ENCODE peak calls at places on chromosome 10, in five cellular contexts. X is lung, S is fibroblast of lung, U is astrocyte of the cerebellum, Y is AG04449. L is an unnamed sample.

GRCh38 chr10:110790913-110791525 is 80.7 kb upstream of the PDCD4 start:
- DNase-seq in X (no peak), S (no peak), U (no peak), Y (no peak), L (no peak)

GRCh38 chr10:104449402-104449801 is 95.8 kb downstream of the CFAP58 start:
- DNase-seq in X (no peak), S (peak; percentile 73), U (no peak), Y (no peak), L (no peak)

GRCh38 chr10:31148955-31149354 is 117.3 kb upstream of the ZNF438 start:
- DNase-seq in X (no peak), S (no peak), U (no peak), Y (no peak), L (no peak)

GRCh38 chr10:117271427-117271826 is 30.5 kb downstream of the SLC18A2 start:
- DNase-seq in X (no peak), S (peak; percentile 36), U (peak; percentile 1), Y (no peak), L (no peak)

GRCh38 chr10:83988435-83988834 is 150.9 kb upstream of the GHITM start:
- DNase-seq in X (no peak), S (no peak), U (no peak), Y (no peak), L (no peak)

GRCh38 chr10:132349766-132350165 is 17.8 kb downstream of the LRRC27 start:
- DNase-seq in X (no peak), S (no peak), U (no peak), Y (no peak), L (no peak)

GRCh38 chr10:12613144-12613543 is 263.8 kb downstream of the CAMK1D start:
- DNase-seq in X (no peak), S (no peak), U (no peak), Y (no peak), L (no peak)

GRCh38 chr10:24433705-24434104 is 224.8 kb downstream of the KIAA1217 start:
- DNase-seq in X (no peak), S (no peak), U (no peak), Y (no peak), L (no peak)

GRCh38 chr10:114708717-114709352 is 50.8 kb upstream of the ABLIM1 start:
- DNase-seq in X (no peak), S (peak; percentile 95), U (peak; percentile 68), Y (peak; percentile 91), L (no peak)

GRCh38 chr10:35639651-35640311 is 2.3 kb downstream of the FZD8 start:
- DNase-seq in X (no peak), S (peak; percentile 46), U (no peak), Y (no peak), L (no peak)

GRCh38 chr10:43693602-43694001 is 44.9 kb upstream of the ZNF32 start:
- DNase-seq in X (no peak), S (peak; percentile 76), U (no peak), Y (no peak), L (no peak)

GRCh38 chr10:3781458-3782098 is 3.4 kb downstream of the KLF6 start:
- DNase-seq in X (no peak), S (peak; percentile 67), U (no peak), Y (no peak), L (no peak)

GRCh38 chr10:104267721-104268690 is 978 bp upstream of the GSTO2 start:
- DNase-seq in X (no peak), S (no peak), U (no peak), Y (no peak), L (no peak)

GRCh38 chr10:59903871-59904270 is 2.5 kb downstream of the CCDC6 start:
- DNase-seq in X (no peak), S (peak; percentile 56), U (no peak), Y (no peak), L (no peak)

GRCh38 chr10:133444342-133445267 is 9.1 kb upstream of the SCART1 start:
- DNase-seq in X (no peak), S (no peak), U (no peak), Y (no peak), L (peak; percentile 60)

GRCh38 chr10:122116331-122116730 is 127.4 kb downstream of the TACC2 start:
- DNase-seq in X (no peak), S (peak; percentile 79), U (no peak), Y (no peak), L (no peak)

GRCh38 chr10:107098326-107098725 is 66.2 kb downstream of the SORCS1 start:
- DNase-seq in X (no peak), S (no peak), U (peak; percentile 5), Y (no peak), L (no peak)

GRCh38 chr10:126933116-126933515 is 27.9 kb downstream of the DOCK1 start:
- DNase-seq in X (no peak), S (no peak), U (no peak), Y (no peak), L (no peak)

GRCh38 chr10:132671171-132672154 is 114.5 kb downstream of the NKX6-2 start:
- DNase-seq in X (no peak), S (no peak), U (no peak), Y (no peak), L (peak; percentile 67)

GRCh38 chr10:87818505-87819273 is 663 bp upstream of the ATAD1 start:
- DNase-seq in X (peak; percentile 34), S (peak; percentile 52), U (no peak), Y (no peak), L (peak; percentile 59)

GRCh38 chr10:60206735-60207134 is 182.9 kb downstream of the ANK3 start:
- DNase-seq in X (no peak), S (peak; percentile 51), U (no peak), Y (no peak), L (no peak)

GRCh38 chr10:11724938-11725776 is 17.0 kb upstream of the ECHDC3 start:
- DNase-seq in X (no peak), S (peak; percentile 59), U (peak; percentile 58), Y (peak; percentile 34), L (no peak)

GRCh38 chr10:58180633-58181032 is 87.1 kb downstream of the IPMK start:
- DNase-seq in X (no peak), S (no peak), U (no peak), Y (no peak), L (no peak)

GRCh38 chr10:11546581-11546980 is 64.9 kb downstream of the USP6NL start:
- DNase-seq in X (no peak), S (peak; percentile 62), U (peak; percentile 57), Y (no peak), L (no peak)

GRCh38 chr10:35232509-35232908 is 103.8 kb upstream of the CCNY start:
- DNase-seq in X (no peak), S (no peak), U (no peak), Y (no peak), L (no peak)

GRCh38 chr10:89440262-89440661 is 25.9 kb downstream of the IFIT5 start:
- DNase-seq in X (peak; percentile 51), S (no peak), U (no peak), Y (no peak), L (no peak)

GRCh38 chr10:16182688-16183087 is 254.1 kb upstream of the PTER start:
- DNase-seq in X (no peak), S (no peak), U (no peak), Y (no peak), L (peak; percentile 68)

GRCh38 chr10:11601670-11602069 is 9.8 kb downstream of the USP6NL start:
- DNase-seq in X (no peak), S (peak; percentile 29), U (no peak), Y (no peak), L (no peak)

GRCh38 chr10:24643679-24644209 is 79.9 kb downstream of the ARHGAP21 start:
- DNase-seq in X (no peak), S (peak; percentile 7), U (no peak), Y (no peak), L (no peak)

DNA sequence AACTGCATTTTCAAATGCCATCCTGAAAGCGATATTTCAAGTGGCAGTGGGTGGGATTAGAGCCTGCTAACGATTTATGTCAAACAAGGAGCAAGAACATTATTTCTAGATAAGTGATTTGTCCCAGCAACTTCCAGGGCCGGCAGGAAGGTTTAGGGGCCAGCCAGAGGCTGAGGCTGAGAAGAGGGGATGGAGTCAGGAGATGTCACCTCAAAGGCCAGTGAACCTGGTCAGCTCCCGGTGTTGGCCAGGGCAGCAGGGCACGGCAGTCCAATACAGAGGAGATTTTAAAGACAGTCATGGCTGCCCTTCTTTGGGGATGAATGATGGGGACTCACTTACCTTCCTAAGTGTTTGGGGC is 105.7 kb upstream of the PPIF start:
- DNase-seq in X (no peak), S (no peak), U (no peak), Y (no peak), L (no peak)
- H3K4me3 ChIP-seq in X (no peak overlapping the region), S (no peak overlapping the region), U (peak overlapping the region; percentile 21), Y (peak overlapping the region; percentile 52), L (peak overlapping the region; percentile 68)

DNA sequence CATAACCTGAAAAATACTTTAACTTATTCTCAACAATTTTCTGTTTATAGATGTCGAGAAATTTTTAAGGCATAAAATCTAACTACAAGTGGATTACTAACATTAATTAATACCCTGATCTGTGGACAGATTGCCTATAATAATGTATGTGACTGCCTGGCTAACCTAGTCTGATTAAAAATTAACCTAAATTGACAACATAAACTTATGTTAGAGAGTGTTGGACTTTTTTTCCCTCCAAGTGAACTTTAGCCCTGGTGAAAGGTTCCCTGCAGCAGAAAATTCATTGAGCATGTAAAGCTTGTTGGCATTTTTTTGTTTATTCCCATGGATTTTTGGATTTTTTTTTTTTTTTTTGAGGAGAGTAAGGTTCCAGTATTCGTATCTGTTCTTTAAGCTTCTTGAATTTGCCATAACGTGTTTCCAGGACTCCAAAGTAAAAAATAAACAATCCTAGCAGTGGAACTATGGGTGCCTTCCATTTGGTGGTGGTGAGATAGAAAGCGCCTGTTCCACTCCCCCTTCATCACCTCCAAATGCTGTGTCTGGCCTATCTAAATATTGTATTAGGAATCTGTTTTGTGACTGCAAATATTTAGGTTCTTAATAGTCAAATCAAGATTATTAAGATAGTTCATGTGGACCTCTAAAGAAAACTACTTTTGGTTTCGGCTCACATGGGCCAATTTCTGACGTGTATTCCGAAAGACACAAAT is 36.1 kb downstream of the NET1 start:
- DNase-seq in X (no peak), S (no peak), U (no peak), Y (no peak), L (no peak)
- H3K4me3 ChIP-seq in X (no peak overlapping the region), S (peak overlapping the region; percentile 69), U (peak overlapping the region; percentile 59), Y (peak overlapping the region; percentile 78), L (peak overlapping the region; percentile 56)

GRCh38 chr10:13718820-13719219 is 132.1 kb downstream of the PRPF18 start:
- DNase-seq in X (no peak), S (no peak), U (no peak), Y (no peak), L (no peak)
- H3K4me3 ChIP-seq in X (no peak overlapping the region), S (peak overlapping the region; percentile 9), U (no peak overlapping the region), Y (no peak overlapping the region), L (peak overlapping the region; percentile 51)

GRCh38 chr10:1290071-1290471 is 233.9 kb downstream of the WDR37 start:
- DNase-seq in X (no peak), S (no peak), U (no peak), Y (no peak), L (peak; percentile 55)
- H3K4me3 ChIP-seq in X (no peak overlapping the region), S (no peak overlapping the region), U (no peak overlapping the region), Y (no peak overlapping the region), L (no peak overlapping the region)

GRCh38 chr10:27742926-27743735 is 2.5 kb downstream of the MKX start:
- DNase-seq in X (peak; percentile 38), S (peak; percentile 30), U (no peak), Y (no peak), L (peak; percentile 81)

GRCh38 chr10:27745380-27745718 is 270 bp downstream of the MKX start:
- DNase-seq in X (no peak), S (no peak), U (no peak), Y (no peak), L (no peak)

GRCh38 chr10:27745719-27746363 is at the start of gene MKX:
- DNase-seq in X (peak; percentile 51), S (peak; percentile 56), U (no peak), Y (no peak), L (no peak)

GRCh38 chr10:27743736-27744477 is 1.7 kb downstream of the MKX start:
- DNase-seq in X (no peak), S (no peak), U (no peak), Y (no peak), L (no peak)

GRCh38 chr10:27744478-27745379 is 890 bp downstream of the MKX start:
- DNase-seq in X (no peak), S (peak; percentile 53), U (no peak), Y (no peak), L (no peak)
- H3K4me3 ChIP-seq in X (peak overlapping the region; percentile 1), S (peak overlapping the region; percentile 61), U (peak overlapping the region; percentile 45), Y (peak overlapping the region; percentile 61), L (peak overlapping the region; percentile 73)

L was measured in suprapubic skin.